ENCODE peak calls at places on chromosomes 13 and 19, in ten cellular contexts. E is cardiac muscle cell; I is foreskin keratinocyte; K is GM23338; J is lower lobe of right lung; T is dorsolateral prefrontal cortex; W is heart left ventricle; L is right atrium auricular region; X is hepatocyte; H is CD8-positive, alpha-beta memory T cell. Z is an unnamed sample.

GRCh38 chr13:50133277-50133953 is 118.2 kb downstream of the KCNRG start:
- DNase-seq in E (no peak), I (no peak), K (peak; percentile 69), J (no peak), T (no peak), W (peak; percentile 58), L (no peak), X (no peak), H (no peak), Z (no peak)

GRCh38 chr13:99299545-99300341 is 7.5 kb downstream of the GPR183 start:
- DNase-seq in E (no peak), I (no peak), K (peak; percentile 40), J (no peak), T (no peak), W (no peak), L (no peak), X (no peak), H (no peak), Z (no peak)

GRCh38 chr19:32339988-32340874 is 5.2 kb upstream of the ZNF507 start:
- DNase-seq in E (peak; percentile 61), I (no peak), K (peak; percentile 71), J (peak; percentile 74), T (peak; percentile 81), W (peak; percentile 80), L (peak; percentile 67), X (peak; percentile 64), H (peak; percentile 23), Z (no peak)

GRCh38 chr19:13985771-13986347 is 20.3 kb downstream of the RFX1 start:
- DNase-seq in E (no peak), I (no peak), K (peak; percentile 56), J (no peak), T (no peak), W (no peak), L (no peak), X (no peak), H (no peak), Z (no peak)

GRCh38 chr19:9934132-9934950 is 2.0 kb downstream of the OLFM2 start:
- DNase-seq in E (peak; percentile 77), I (no peak), K (peak; percentile 95), J (peak; percentile 72), T (peak; percentile 58), W (peak; percentile 85), L (peak; percentile 67), X (peak; percentile 89), H (peak; percentile 76), Z (no peak)

GRCh38 chr13:104256701-104257100 is 1190.5 kb upstream of the SLC10A2 start:
- DNase-seq in E (no peak), I (no peak), K (no peak), J (no peak), T (no peak), W (no peak), L (no peak), X (no peak), H (no peak), Z (no peak)

GRCh38 chr13:30873519-30873918 is 32.6 kb upstream of the MEDAG start:
- DNase-seq in E (no peak), I (no peak), K (no peak), J (no peak), T (no peak), W (no peak), L (no peak), X (no peak), H (no peak), Z (no peak)

GRCh38 chr19:290539-291521 is at the start of gene PLPP2:
- DNase-seq in E (peak; percentile 38), I (no peak), K (peak; percentile 96), J (peak; percentile 80), T (peak; percentile 91), W (peak; percentile 63), L (no peak), X (peak; percentile 64), H (no peak), Z (no peak)

GRCh38 chr19:49073514-49074378 is 1.2 kb upstream of the KCNA7 start:
- DNase-seq in E (no peak), I (no peak), K (peak; percentile 67), J (no peak), T (no peak), W (no peak), L (no peak), X (no peak), H (no peak), Z (no peak)

GRCh38 chr13:44648392-44649117 is 72.4 kb upstream of the TSC22D1 start:
- DNase-seq in E (peak; percentile 22), I (no peak), K (peak; percentile 43), J (no peak), T (no peak), W (no peak), L (no peak), X (peak; percentile 16), H (no peak), Z (no peak)

GRCh38 chr13:97076898-97077297 is 82.6 kb upstream of the OXGR1 start:
- DNase-seq in E (peak; percentile 76), I (no peak), K (no peak), J (no peak), T (no peak), W (no peak), L (no peak), X (peak; percentile 29), H (no peak), Z (no peak)

GRCh38 chr13:98921786-98922185 is 56.1 kb downstream of the DOCK9 start:
- DNase-seq in E (no peak), I (no peak), K (no peak), J (no peak), T (peak; percentile 84), W (no peak), L (no peak), X (no peak), H (no peak), Z (no peak)

GRCh38 chr19:13463296-13463695 is 43.0 kb downstream of the CACNA1A start:
- DNase-seq in E (peak; percentile 40), I (no peak), K (peak; percentile 76), J (no peak), T (no peak), W (no peak), L (no peak), X (peak; percentile 22), H (no peak), Z (no peak)

GRCh38 chr19:6241680-6242079 is 38.1 kb downstream of the MLLT1 start:
- DNase-seq in E (no peak), I (no peak), K (no peak), J (peak; percentile 43), T (peak; percentile 96), W (no peak), L (no peak), X (no peak), H (no peak), Z (no peak)

GRCh38 chr19:39499082-39499642 is 415 bp downstream of the DLL3 start:
- DNase-seq in E (peak; percentile 23), I (no peak), K (peak; percentile 65), J (no peak), T (no peak), W (no peak), L (no peak), X (peak; percentile 31), H (no peak), Z (no peak)

GRCh38 chr19:13082192-13083007 is 20.3 kb downstream of the LYL1 start:
- DNase-seq in E (peak; percentile 41), I (no peak), K (peak; percentile 74), J (no peak), T (peak; percentile 62), W (no peak), L (no peak), X (peak; percentile 67), H (no peak), Z (no peak)

GRCh38 chr13:44410328-44410859 is 36.8 kb downstream of the SERP2 start:
- DNase-seq in E (no peak), I (no peak), K (no peak), J (no peak), T (no peak), W (no peak), L (no peak), X (no peak), H (no peak), Z (no peak)

GRCh38 chr19:1069009-1069779 is 2.2 kb downstream of the ARHGAP45 start:
- DNase-seq in E (no peak), I (no peak), K (no peak), J (peak; percentile 94), T (peak; percentile 33), W (peak; percentile 87), L (peak; percentile 71), X (no peak), H (peak; percentile 81), Z (no peak)

GRCh38 chr13:94761407-94761806 is 49.1 kb upstream of the SOX21 start:
- DNase-seq in E (no peak), I (no peak), K (peak; percentile 86), J (no peak), T (no peak), W (no peak), L (no peak), X (no peak), H (no peak), Z (no peak)
- H3K27ac ChIP-seq in E (no peak overlapping the region), I (no peak overlapping the region), K (peak overlapping the region; percentile 75), J (no peak overlapping the region), T (no peak overlapping the region), W (no peak overlapping the region), L (no peak overlapping the region), X (no peak overlapping the region), H (no peak overlapping the region), Z (no peak overlapping the region)

DNA sequence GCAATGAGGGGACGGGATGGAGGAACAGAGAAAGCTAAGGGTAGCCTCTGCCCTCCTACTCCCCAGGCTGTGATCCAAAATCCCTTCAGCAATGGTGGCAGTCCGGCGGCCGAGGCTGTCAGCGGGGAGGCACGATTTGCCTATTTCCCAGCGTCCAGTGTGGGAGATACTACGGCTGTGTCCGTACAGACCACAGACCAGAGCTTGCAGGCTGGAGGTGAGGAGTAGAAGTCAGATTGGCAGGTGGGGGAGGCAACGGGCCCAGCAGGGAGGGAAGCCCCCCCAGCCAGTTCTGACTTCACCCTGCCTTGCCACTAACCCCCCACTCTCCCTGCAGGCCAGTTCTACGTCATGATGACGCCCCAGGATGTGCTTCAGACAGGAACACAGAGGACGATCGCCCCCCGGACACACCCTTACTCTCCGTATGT is 1.6 kb downstream of the USF2 start:
- DNase-seq in E (no peak), I (no peak), K (no peak), J (no peak), T (no peak), W (peak; percentile 65), L (no peak), X (no peak), H (no peak), Z (no peak)
- H3K27ac ChIP-seq in E (no peak overlapping the region), I (no peak overlapping the region), K (no peak overlapping the region), J (no peak overlapping the region), T (peak overlapping the region; percentile 75), W (peak overlapping the region; percentile 92), L (peak overlapping the region; percentile 93), X (peak overlapping the region; percentile 97), H (no peak overlapping the region), Z (no peak overlapping the region)

DNA sequence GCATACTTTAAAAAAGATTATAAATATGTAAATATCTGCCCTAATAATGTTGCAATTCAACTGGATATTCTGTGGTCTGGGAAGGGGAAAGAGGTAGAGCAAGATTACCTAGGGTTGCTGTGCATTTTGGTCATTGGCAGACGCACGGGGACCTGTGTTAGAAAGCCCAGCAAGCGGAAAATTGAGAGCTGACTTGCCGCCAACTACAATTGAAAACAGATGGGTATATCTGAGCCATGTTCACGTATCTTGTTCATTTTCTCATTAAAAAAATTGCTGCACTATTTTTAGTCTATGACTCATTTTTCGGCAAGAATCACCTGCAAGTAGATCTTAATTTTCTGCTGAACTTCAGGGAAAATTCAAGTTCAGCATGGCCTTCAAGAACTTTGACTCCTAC is 308.5 kb upstream of the TMTC4 start:
- DNase-seq in E (no peak), I (no peak), K (no peak), J (no peak), T (no peak), W (no peak), L (no peak), X (no peak), H (no peak), Z (no peak)
- H3K27ac ChIP-seq in E (no peak overlapping the region), I (no peak overlapping the region), K (no peak overlapping the region), J (no peak overlapping the region), T (no peak overlapping the region), W (no peak overlapping the region), L (no peak overlapping the region), X (no peak overlapping the region), H (no peak overlapping the region), Z (no peak overlapping the region)

GRCh38 chr19:47146920-47147319 is 16.3 kb downstream of the SAE1 start:
- DNase-seq in E (no peak), I (no peak), K (no peak), J (no peak), T (no peak), W (no peak), L (no peak), X (no peak), H (no peak), Z (no peak)
- H3K27ac ChIP-seq in E (no peak overlapping the region), I (no peak overlapping the region), K (no peak overlapping the region), J (no peak overlapping the region), T (no peak overlapping the region), W (no peak overlapping the region), L (no peak overlapping the region), X (no peak overlapping the region), H (no peak overlapping the region), Z (no peak overlapping the region)

Z was measured in epithelial cell of prostate.